ENCODE peak calls at places on chromosomes 2 and 18, in four cellular contexts. N is upper lobe of right lung, H is choroid plexus epithelial cell, P is heart right ventricle. Z is an unnamed sample.

GRCh38 chr2:112493858-112494648 is 12.1 kb downstream of the TTL start:
- DNase-seq in P (no peak), H (peak), N (no peak), Z (no peak)

GRCh38 chr2:239727182-239727775 is 297.9 kb downstream of the NDUFA10 start:
- DNase-seq in H (no peak), N (peak), P (no peak), Z (no peak)

GRCh38 chr2:169276045-169276444 is 86.3 kb downstream of the LRP2 start:
- DNase-seq in H (peak), N (no peak), P (no peak), Z (no peak)

GRCh38 chr2:168231609-168232241 is 15.7 kb downstream of the STK39 start:
- DNase-seq in N (no peak), P (peak), H (no peak), Z (no peak)

GRCh38 chr18:51135795-51136194 is 61.7 kb downstream of the MEX3C start:
- DNase-seq in N (no peak), P (no peak), H (no peak), Z (no peak)

GRCh38 chr18:65380986-65381385 is 369.8 kb upstream of the CDH7 start:
- DNase-seq in H (no peak), N (no peak), P (no peak), Z (no peak)

GRCh38 chr18:37537868-37538525 is 27.6 kb downstream of the CELF4 start:
- DNase-seq in H (peak), P (peak), N (peak), Z (no peak)

GRCh38 chr2:33153008-33153407 is 206.3 kb downstream of the LTBP1 start:
- DNase-seq in N (no peak), H (peak), P (no peak), Z (no peak)

GRCh38 chr18:4119813-4120212 is 335.3 kb downstream of the DLGAP1 start:
- DNase-seq in N (no peak), H (no peak), P (no peak), Z (no peak)

GRCh38 chr2:127700527-127701192 is 637 bp upstream of the SFT2D3 start:
- DNase-seq in H (no peak), N (peak), P (peak), Z (peak)

GRCh38 chr2:240170354-240170735 is 29.9 kb upstream of the OTOS start:
- DNase-seq in N (peak), H (peak), P (no peak), Z (no peak)

GRCh38 chr2:157107877-157108276 is 149.6 kb upstream of the GALNT5 start:
- DNase-seq in P (no peak), N (no peak), H (peak), Z (no peak)

GRCh38 chr18:60865801-60866200 is 467.4 kb upstream of the CDH20 start:
- DNase-seq in H (peak), N (no peak), P (no peak), Z (no peak)

GRCh38 chr2:8242734-8243133 is 439.1 kb upstream of the ID2 start:
- DNase-seq in P (no peak), N (no peak), H (no peak), Z (no peak)

GRCh38 chr2:24009680-24010476 is at the start of gene MFSD2B:
- DNase-seq in N (no peak), H (peak), P (no peak), Z (no peak)

GRCh38 chr2:189555243-189555642 is 25.3 kb downstream of the SLC40A1 start:
- DNase-seq in N (no peak), P (no peak), H (peak), Z (no peak)

GRCh38 chr2:234677758-234678538 is 181.1 kb upstream of the ARL4C start:
- DNase-seq in H (peak), P (no peak), N (no peak), Z (no peak)

GRCh38 chr2:234674781-234675201 is 177.9 kb upstream of the ARL4C start:
- DNase-seq in N (no peak), H (peak), P (no peak), Z (no peak)

GRCh38 chr2:240644171-240644651 is 18.9 kb downstream of the GPR35 start:
- DNase-seq in P (no peak), H (no peak), N (peak), Z (no peak)

GRCh38 chr2:28598484-28598883 is 102.6 kb downstream of the PLB1 start:
- DNase-seq in P (no peak), H (no peak), N (no peak), Z (no peak)

GRCh38 chr2:233081232-233081730 is 21.1 kb downstream of the INPP5D start:
- DNase-seq in H (no peak), N (peak), P (no peak), Z (peak)

GRCh38 chr2:161223139-161223732 is 63.0 kb downstream of the TANK start:
- DNase-seq in N (no peak), P (no peak), H (peak), Z (no peak)

GRCh38 chr2:218255441-218255840 is 5.4 kb upstream of the GPBAR1 start:
- DNase-seq in H (peak), N (no peak), P (no peak), Z (no peak)

GRCh38 chr2:226023383-226023782 is 623.9 kb downstream of the NYAP2 start:
- DNase-seq in N (no peak), P (no peak), H (no peak), Z (no peak)

GRCh38 chr2:27350106-27350693 is 6.4 kb downstream of the GTF3C2 start:
- DNase-seq in H (no peak), P (no peak), N (no peak), Z (no peak)

GRCh38 chr18:23864620-23865019 is 149.9 kb upstream of the TTC39C start:
- DNase-seq in H (no peak), P (no peak), N (no peak), Z (no peak)

GRCh38 chr2:234287650-234288049 is 209.2 kb downstream of the ARL4C start:
- DNase-seq in P (no peak), N (no peak), H (no peak), Z (no peak)

DNA sequence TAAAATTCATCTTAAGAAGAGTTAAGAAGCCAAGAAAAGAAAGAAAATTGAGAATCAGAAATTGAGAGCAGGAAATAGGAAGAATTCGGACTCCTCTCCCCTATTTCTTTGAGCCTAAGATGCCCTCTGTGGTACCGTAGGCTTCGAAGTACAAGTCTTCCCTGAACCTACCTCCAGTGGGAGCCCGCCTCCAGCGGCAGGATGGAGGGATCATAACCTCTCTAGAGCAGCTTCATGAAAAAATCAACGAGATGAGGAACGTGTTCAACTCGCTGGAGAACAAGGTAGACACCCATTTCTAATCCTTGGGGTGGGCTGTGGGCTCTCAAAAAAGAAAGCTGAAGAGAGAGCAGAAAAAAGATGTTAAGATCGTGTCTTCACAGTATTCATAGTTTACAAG is 36.3 kb downstream of the ARHGEF33 start:
- DNase-seq in H (no peak), P (no peak), N (no peak), Z (no peak)
- TF ChIP-seq CTCF in H (peak), P (no peak), N (no peak), Z (no peak)

GRCh38 chr18:2746274-2746673 is 90.7 kb downstream of the SMCHD1 start:
- DNase-seq in N (no peak), P (no peak), H (no peak), Z (no peak)
- TF ChIP-seq CTCF in N (no peak), P (no peak), H (no peak), Z (no peak)

DNA sequence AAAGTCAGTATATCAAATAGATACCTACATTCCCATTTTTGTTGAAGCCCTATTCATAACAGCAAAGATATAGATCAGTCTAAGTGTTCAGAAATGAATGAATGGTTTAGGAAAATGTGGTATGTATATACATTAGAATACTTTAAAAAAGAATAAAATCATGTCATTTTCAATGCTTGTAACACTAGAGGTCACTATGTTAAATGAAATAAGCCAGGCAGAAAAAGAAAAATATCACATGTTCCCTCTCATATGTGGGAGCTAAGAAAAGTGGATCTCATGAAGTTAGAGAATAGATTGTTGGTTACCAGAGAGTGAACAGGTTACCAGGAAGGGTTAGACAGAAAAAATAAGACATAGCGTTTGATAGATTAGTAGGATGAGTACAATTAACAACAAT is 1111.0 kb upstream of the SLC39A10 start:
- DNase-seq in N (no peak), H (peak), P (no peak), Z (no peak)
- TF ChIP-seq CTCF in N (peak), H (no peak), P (no peak), Z (no peak)

DNA sequence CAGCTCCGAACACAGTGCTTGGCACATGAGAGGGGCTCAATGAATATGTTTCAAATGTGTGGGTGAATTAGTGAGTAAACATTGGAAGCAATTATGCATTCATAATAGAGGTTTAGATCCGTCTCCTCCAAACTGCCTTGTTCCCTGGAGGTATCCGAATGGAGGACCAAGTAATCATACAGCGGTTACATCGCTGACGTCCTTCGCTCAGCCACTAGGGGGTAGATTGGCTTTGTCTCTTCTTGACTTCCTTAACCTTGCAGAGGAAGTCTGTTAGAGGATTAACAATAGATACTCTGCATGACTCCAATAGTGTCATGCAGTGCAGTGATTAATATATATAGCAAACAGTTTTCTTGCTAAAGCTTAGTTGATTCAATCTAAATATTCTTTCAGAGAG is 517.0 kb downstream of the PTPRM start:
- DNase-seq in P (peak), H (peak), N (no peak), Z (no peak)
- TF ChIP-seq CTCF in P (peak), H (peak), N (peak), Z (no peak)

DNA sequence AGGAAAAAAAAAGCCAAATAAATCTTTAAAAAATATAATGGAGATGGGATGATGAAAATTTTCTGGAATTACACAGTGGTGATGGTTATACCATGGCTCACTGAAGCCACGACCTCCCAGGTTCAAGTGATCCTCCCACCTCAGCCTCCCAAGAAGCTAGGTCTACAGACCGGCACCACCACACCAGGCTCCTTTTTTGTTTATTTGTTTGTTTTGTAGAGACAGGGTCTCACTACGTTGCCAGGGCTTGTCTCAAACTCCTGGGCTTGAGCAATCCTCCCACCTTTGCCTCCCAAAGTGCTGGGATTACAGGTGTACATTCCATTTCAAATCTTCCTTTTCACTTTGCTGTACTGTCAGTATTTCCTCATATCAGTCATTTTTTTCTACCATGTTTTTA is 61.7 kb downstream of the CHRNA1 start:
- DNase-seq in N (no peak), H (no peak), P (no peak), Z (no peak)
- TF ChIP-seq CTCF in N (no peak), H (no peak), P (no peak), Z (no peak)

DNA sequence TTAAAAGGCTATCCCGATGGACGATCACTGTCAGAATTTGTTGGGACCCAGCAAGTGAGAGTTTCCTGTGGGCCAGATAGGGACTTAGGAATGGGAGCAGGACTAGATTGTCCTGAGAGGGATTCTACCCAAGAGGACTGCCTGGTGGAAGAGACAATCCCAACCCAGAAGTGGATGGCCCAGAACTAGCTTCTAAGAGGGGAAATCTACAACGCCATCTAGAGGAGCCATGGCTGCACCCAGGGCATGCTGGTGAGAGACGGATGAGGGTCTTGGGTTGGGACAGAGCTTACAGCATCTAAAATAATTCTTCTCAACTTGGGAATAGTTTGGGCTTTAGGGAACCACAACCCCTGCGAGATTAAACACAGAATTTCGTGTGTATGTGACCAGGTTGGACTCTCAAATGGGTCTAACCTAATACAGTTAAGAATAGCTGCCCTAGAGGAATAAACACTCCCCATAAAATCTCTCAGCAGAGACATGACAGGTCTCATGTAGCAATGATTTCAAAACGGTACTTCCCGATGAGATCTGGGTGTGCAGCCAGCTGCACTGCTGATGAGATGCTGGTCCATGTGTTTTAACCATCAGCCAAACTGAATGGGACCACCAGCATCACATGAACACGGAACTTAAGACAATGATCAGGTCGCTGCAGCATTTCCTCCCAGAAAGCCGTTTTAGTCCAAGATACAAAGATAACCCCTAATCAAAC is 50.8 kb downstream of the CCBE1 start:
- DNase-seq in P (no peak), N (no peak), H (no peak), Z (no peak)
- TF ChIP-seq CTCF in P (no peak), N (no peak), H (peak), Z (no peak)

Z was measured in CD14-positive monocyte.